ENCODE peak calls at places on chromosomes 4 and X, in four cellular contexts. G is tibial nerve, F is lower leg skin, J is HepG2. T is an unnamed sample.

GRCh38 chr4:155666701-155667537 is at the start of gene GUCY1A1:
- DNase-seq in J (no peak), G (no peak), F (no peak), T (peak; percentile 5)

GRCh38 chr4:146095091-146095690 is 80.3 kb upstream of the LSM6 start:
- DNase-seq in J (peak; percentile 32), G (peak; percentile 78), F (no peak), T (peak; percentile 55)

GRCh38 chr4:70688795-70689231 is 481 bp downstream of the UTP3 start:
- DNase-seq in F (no peak), G (no peak), J (no peak), T (no peak)

GRCh38 chrX:10015711-10016515 is 48.8 kb downstream of the CLDN34 start:
- DNase-seq in J (no peak), G (no peak), F (no peak), T (peak; percentile 58)

GRCh38 chr4:154622598-154622997 is 10.1 kb upstream of the FGG start:
- DNase-seq in J (peak; percentile 66), G (peak; percentile 11), F (no peak), T (peak; percentile 20)

GRCh38 chr4:73853246-73853704 is at the start of gene PF4V1:
- DNase-seq in G (no peak), J (no peak), F (no peak), T (no peak)

GRCh38 chrX:101659601-101660063 is at the start of gene ARMCX2:
- DNase-seq in G (peak; percentile 43), F (no peak), J (no peak), T (no peak)

GRCh38 chr4:140497428-140497775 is 691 bp downstream of the MGAT4D start:
- DNase-seq in J (no peak), F (no peak), G (no peak), T (no peak)

GRCh38 chr4:173834151-173834550 is 304.1 kb upstream of the HAND2 start:
- DNase-seq in G (no peak), F (no peak), J (no peak), T (peak; percentile 2)

GRCh38 chrX:72305286-72306084 is at the start of gene CITED1:
- DNase-seq in G (no peak), F (no peak), J (no peak), T (peak; percentile 44)

GRCh38 chrX:72297953-72298730 is 7.6 kb downstream of the CITED1 start:
- DNase-seq in J (peak; percentile 16), G (no peak), F (no peak), T (peak; percentile 62)

GRCh38 chrX:72304877-72305276 is 837 bp downstream of the CITED1 start:
- DNase-seq in J (no peak), F (no peak), G (no peak), T (peak; percentile 8)

GRCh38 chrX:72299891-72300630 is 5.7 kb downstream of the CITED1 start:
- DNase-seq in J (no peak), F (no peak), G (no peak), T (no peak)

GRCh38 chrX:72301781-72302180 is 3.9 kb downstream of the CITED1 start:
- DNase-seq in G (no peak), F (no peak), J (no peak), T (no peak)
- TF ChIP-seq POLR2A in G (no peak), F (no peak), J (no peak), T (no peak)

GRCh38 chr4:170025523-170026252 is 507 bp downstream of the MFAP3L start:
- DNase-seq in J (no peak), G (peak; percentile 9), F (no peak), T (peak; percentile 59)

GRCh38 chr4:170030121-170030520 is 3.9 kb upstream of the MFAP3L start:
- DNase-seq in F (no peak), J (no peak), G (no peak), T (no peak)

GRCh38 chr4:170026253-170026991 is at the start of gene MFAP3L:
- DNase-seq in J (peak; percentile 63), G (peak; percentile 66), F (peak; percentile 77), T (peak; percentile 92)

GRCh38 chr4:170022211-170022610 is 4.0 kb downstream of the MFAP3L start:
- DNase-seq in F (no peak), J (no peak), G (no peak), T (no peak)

DNA sequence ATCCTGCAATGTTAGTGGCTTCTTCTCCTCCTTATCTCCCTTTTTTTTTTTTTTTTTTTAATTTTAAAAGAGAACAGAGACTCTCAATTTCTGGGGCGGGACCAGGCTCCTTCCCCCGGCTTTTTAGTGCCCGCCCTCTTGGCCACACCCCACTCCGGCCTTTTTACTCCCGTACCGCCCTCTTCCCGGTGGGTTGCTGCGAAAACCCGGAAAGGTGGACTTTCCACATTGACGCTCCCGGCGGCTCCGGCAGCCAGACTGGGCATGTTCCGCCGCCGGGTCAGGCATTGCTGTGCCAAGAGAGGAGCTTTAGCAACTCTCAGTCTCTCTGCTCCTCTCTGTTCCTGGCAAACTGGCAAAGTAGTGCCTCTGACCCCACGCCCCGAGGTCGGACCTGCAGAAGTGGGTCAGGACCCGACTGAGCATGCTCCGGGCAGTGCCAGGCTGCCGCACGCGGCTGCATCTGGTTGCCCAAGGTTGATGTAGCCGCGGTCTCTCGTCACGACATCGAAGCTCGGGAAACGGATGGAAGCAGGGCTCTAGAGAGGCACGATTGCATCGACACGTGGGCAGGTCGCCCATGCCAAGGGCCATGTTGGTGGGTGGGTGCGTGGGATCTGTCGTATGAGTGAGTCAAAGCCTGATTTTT is 1.1 kb upstream of the MFAP3L start:
- DNase-seq in F (peak; percentile 92), G (peak; percentile 96), J (peak; percentile 78), T (peak; percentile 96)
- TF ChIP-seq POLR2A in F (no peak), G (peak; percentile 25), J (no peak), T (no peak)

DNA sequence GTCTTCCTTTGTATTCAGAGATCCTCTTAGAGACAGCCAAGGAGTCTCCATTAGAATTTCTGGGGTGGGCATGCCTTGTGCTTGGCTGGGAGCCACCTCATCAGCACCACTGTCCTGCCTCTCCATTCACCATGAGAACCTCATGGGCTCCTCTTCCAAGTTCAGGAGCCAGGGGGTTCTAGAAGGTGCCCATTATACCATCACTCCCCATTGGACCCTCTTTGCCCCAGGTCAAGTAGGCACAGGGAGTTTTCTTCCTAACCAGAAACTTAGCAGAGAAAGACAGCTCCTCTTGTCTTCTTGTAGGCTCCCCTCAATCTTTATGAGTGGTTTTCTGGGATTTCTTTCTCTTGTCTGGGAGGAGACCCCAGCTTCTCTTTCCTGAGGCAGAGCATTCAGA is 31.1 kb downstream of the ASMT start:
- DNase-seq in J (no peak), F (no peak), G (no peak), T (no peak)
- TF ChIP-seq POLR2A in J (no peak), F (no peak), G (no peak), T (no peak)

GRCh38 chrX:3815896-3816664 is 102.6 kb upstream of the PRKX start:
- DNase-seq in J (peak; percentile 36), G (peak; percentile 4), F (peak; percentile 22), T (peak; percentile 55)
- TF ChIP-seq POLR2A in J (no peak), G (no peak), F (no peak), T (no peak)

T was measured in erythroblast.